ENCODE peak calls at places on chromosomes 16 and 17, in seven cellular contexts. N is CD8-positive, alpha-beta T cell; G is GM10248; Z is GM23338; O is nephron progenitor cell; X is AG04449; F is choroid plexus epithelial cell. M is an unnamed sample.

GRCh38 chr17:14737984-14738651 is 437.2 kb downstream of the HS3ST3B1 start:
- DNase-seq in O (peak), G (peak), F (peak), Z (peak), X (peak), N (no peak), M (no peak)

GRCh38 chr16:59909262-59909661 is 1175.1 kb upstream of the GOT2 start:
- DNase-seq in N (no peak), Z (no peak), G (no peak), O (no peak), X (no peak), F (peak), M (no peak)

GRCh38 chr16:12141073-12141472 is 164.5 kb downstream of the SNX29 start:
- DNase-seq in F (no peak), N (no peak), G (no peak), O (no peak), Z (no peak), X (no peak), M (no peak)

GRCh38 chr17:32871736-32872135 is 5.2 kb downstream of the MYO1D start:
- DNase-seq in O (no peak), N (no peak), G (no peak), X (no peak), F (no peak), Z (no peak), M (no peak)

GRCh38 chr17:78144736-78145641 is 1.2 kb upstream of the C17orf99 start:
- DNase-seq in N (no peak), X (no peak), Z (no peak), F (no peak), O (no peak), G (no peak), M (no peak)

GRCh38 chr17:18246880-18247612 is 11.5 kb downstream of the FLII start:
- DNase-seq in O (peak), G (no peak), N (peak), X (no peak), Z (peak), F (peak), M (peak)

GRCh38 chr17:15124746-15125145 is 140.4 kb downstream of the PMP22 start:
- DNase-seq in F (no peak), X (no peak), O (no peak), G (no peak), Z (no peak), N (no peak), M (no peak)

GRCh38 chr16:84308120-84308519 is 13.4 kb downstream of the WFDC1 start:
- DNase-seq in X (no peak), F (peak), N (no peak), Z (peak), O (peak), G (no peak), M (no peak)

GRCh38 chr16:23282508-23282907 is 19.6 kb upstream of the SCNN1B start:
- DNase-seq in Z (no peak), X (no peak), N (no peak), O (no peak), G (no peak), F (no peak), M (no peak)

GRCh38 chr17:13202835-13203234 is 185.0 kb upstream of the ELAC2 start:
- DNase-seq in X (no peak), O (no peak), F (no peak), N (no peak), Z (no peak), G (no peak), M (no peak)

GRCh38 chr16:68436581-68436980 is 11.7 kb downstream of the SMPD3 start:
- DNase-seq in X (no peak), F (no peak), G (no peak), Z (peak), O (no peak), N (no peak), M (no peak)

GRCh38 chr17:36463916-36464764 is 22.3 kb upstream of the ZNHIT3 start:
- DNase-seq in Z (peak), G (peak), N (peak), X (no peak), O (peak), F (peak), M (peak)

GRCh38 chr16:15415411-15416070 is 18.8 kb upstream of the BMERB1 start:
- DNase-seq in O (no peak), G (no peak), Z (no peak), F (peak), N (no peak), X (no peak), M (no peak)

GRCh38 chr16:48057085-48057484 is 98.7 kb downstream of the ABCC12 start:
- DNase-seq in G (no peak), N (no peak), X (no peak), O (no peak), Z (no peak), F (no peak), M (no peak)

GRCh38 chr17:1487939-1488825 is 4.3 kb downstream of the MYO1C start:
- DNase-seq in F (peak), X (no peak), Z (peak), N (peak), O (peak), G (peak), M (peak)

GRCh38 chr17:1975573-1975972 is 49.6 kb downstream of the RTN4RL1 start:
- DNase-seq in Z (no peak), N (no peak), F (no peak), X (no peak), O (no peak), G (no peak), M (no peak)

GRCh38 chr16:48126801-48127644 is 28.8 kb downstream of the ABCC12 start:
- DNase-seq in G (no peak), X (peak), O (no peak), F (peak), Z (no peak), N (no peak), M (no peak)

GRCh38 chr17:77214743-77215142 is 74.0 kb downstream of the SEC14L1 start:
- DNase-seq in O (peak), X (no peak), Z (peak), N (no peak), G (no peak), F (peak), M (no peak)

GRCh38 chr17:50916026-50916707 is 50.0 kb upstream of the TOB1 start:
- DNase-seq in N (no peak), O (no peak), F (no peak), Z (no peak), X (no peak), G (no peak), M (no peak)

GRCh38 chr17:1231456-1231855 is 38.8 kb upstream of the BHLHA9 start:
- DNase-seq in O (no peak), F (no peak), X (no peak), N (no peak), G (no peak), Z (no peak), M (no peak)

GRCh38 chr16:52535076-52535475 is 11.9 kb downstream of the TOX3 start:
- DNase-seq in G (no peak), X (no peak), F (no peak), O (no peak), N (no peak), Z (no peak), M (no peak)

GRCh38 chr16:69017036-69017783 is 88.2 kb upstream of the HAS3 start:
- DNase-seq in Z (no peak), X (no peak), O (no peak), F (peak), N (no peak), G (no peak), M (no peak)

GRCh38 chr16:67027046-67027445 is 1.9 kb upstream of the CBFB start:
- DNase-seq in F (no peak), O (no peak), G (no peak), X (no peak), Z (no peak), N (no peak), M (no peak)

GRCh38 chr16:7318661-7319060 is 14.0 kb upstream of the RBFOX1 start:
- DNase-seq in Z (no peak), X (no peak), G (no peak), N (no peak), O (no peak), F (no peak), M (no peak)

GRCh38 chr17:40014375-40014980 is 762 bp upstream of the CSF3 start:
- DNase-seq in F (peak), N (no peak), O (no peak), Z (no peak), G (no peak), X (no peak), M (no peak)

GRCh38 chr17:64706224-64707076 is 44.3 kb upstream of the SMURF2 start:
- DNase-seq in G (no peak), O (no peak), Z (no peak), F (no peak), X (no peak), N (no peak), M (no peak)

GRCh38 chr16:51666821-51667220 is 515.8 kb upstream of the SALL1 start:
- DNase-seq in N (no peak), G (no peak), F (no peak), O (no peak), X (no peak), Z (no peak), M (no peak)

GRCh38 chr17:36532435-36532975 is 2.2 kb downstream of the MYO19 start:
- DNase-seq in O (no peak), X (no peak), N (no peak), F (no peak), G (no peak), Z (no peak), M (no peak)

GRCh38 chr17:20089795-20090547 is 80.8 kb downstream of the SPECC1 start:
- DNase-seq in F (no peak), Z (no peak), O (no peak), N (no peak), X (no peak), G (peak), M (no peak)

GRCh38 chr16:68491576-68491950 is 43.3 kb upstream of the SMPD3 start:
- DNase-seq in N (no peak), F (no peak), X (no peak), Z (no peak), G (no peak), O (no peak), M (no peak)

GRCh38 chr17:78329263-78330059 is 30.4 kb downstream of the SOCS3 start:
- DNase-seq in O (no peak), Z (no peak), G (no peak), F (peak), X (no peak), N (peak), M (no peak)

GRCh38 chr17:50768348-50768761 is 1.0 kb upstream of the ANKRD40CL start:
- DNase-seq in Z (peak), F (no peak), X (no peak), G (no peak), O (no peak), N (no peak), M (no peak)

GRCh38 chr16:76676356-76676755 is 399.2 kb downstream of the CNTNAP4 start:
- DNase-seq in Z (peak), G (no peak), N (no peak), O (no peak), F (no peak), X (no peak), M (no peak)

DNA sequence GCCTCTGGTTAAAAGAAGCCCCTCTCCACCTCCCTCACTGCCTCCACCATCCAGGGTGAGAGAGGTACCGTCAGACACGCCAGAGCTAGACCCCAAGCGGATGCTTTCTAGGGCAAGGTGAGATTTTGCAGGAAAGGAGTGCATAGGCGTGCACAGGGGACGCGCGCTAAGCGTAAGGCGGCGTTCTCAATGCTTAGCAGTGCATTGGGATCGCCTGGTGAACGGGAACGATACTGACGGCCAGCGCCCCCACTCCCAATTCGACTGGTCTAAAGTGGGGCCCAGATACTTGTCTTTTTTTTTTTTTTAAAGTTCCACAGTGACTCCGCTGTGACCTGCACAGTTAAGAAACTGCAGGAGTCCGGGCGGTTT is 57.9 kb upstream of the CREBBP start:
- DNase-seq in G (no peak), O (no peak), F (no peak), Z (no peak), N (no peak), X (no peak), M (no peak)
- TF ChIP-seq CTCF in G (no peak), O (no peak), F (no peak), Z (no peak), N (no peak), X (no peak), M (no peak)

GRCh38 chr16:1929578-1930337 is 11.5 kb upstream of the HS3ST6 start:
- DNase-seq in Z (peak), N (peak), F (peak), O (peak), X (no peak), G (peak), M (peak)

GRCh38 chr16:1933097-1933661 is 9.8 kb downstream of the MSRB1 start:
- DNase-seq in F (no peak), N (no peak), Z (no peak), O (no peak), X (no peak), G (no peak), M (no peak)

GRCh38 chr16:1929105-1929504 is 10.9 kb upstream of the HS3ST6 start:
- DNase-seq in X (no peak), F (no peak), G (no peak), N (no peak), O (no peak), Z (peak), M (no peak)

GRCh38 chr16:1930338-1930720 is 12.1 kb upstream of the HS3ST6 start:
- DNase-seq in N (no peak), X (no peak), O (no peak), F (no peak), Z (no peak), G (no peak), M (no peak)

GRCh38 chr16:1932050-1933028 is 10.7 kb downstream of the MSRB1 start:
- DNase-seq in N (no peak), G (no peak), Z (peak), O (no peak), F (peak), X (no peak), M (no peak)
- TF ChIP-seq CTCF in N (no peak), G (no peak), Z (peak), O (no peak), F (peak), X (peak), M (no peak)

GRCh38 chr17:81346090-81346907 is 49.0 kb upstream of the BAHCC1 start:
- DNase-seq in O (peak), G (peak), X (peak), Z (peak), N (peak), F (peak), M (peak)

GRCh38 chr17:81342700-81343070 is 47.6 kb upstream of the SLC38A10 start:
- DNase-seq in Z (peak), X (no peak), F (no peak), O (no peak), N (no peak), G (no peak), M (no peak)

GRCh38 chr17:81346908-81347349 is 48.3 kb upstream of the BAHCC1 start:
- DNase-seq in X (no peak), O (no peak), N (no peak), F (no peak), G (no peak), Z (no peak), M (no peak)

GRCh38 chr17:81347437-81347836 is 47.8 kb upstream of the BAHCC1 start:
- DNase-seq in X (no peak), F (no peak), Z (no peak), G (no peak), O (no peak), N (no peak), M (no peak)

DNA sequence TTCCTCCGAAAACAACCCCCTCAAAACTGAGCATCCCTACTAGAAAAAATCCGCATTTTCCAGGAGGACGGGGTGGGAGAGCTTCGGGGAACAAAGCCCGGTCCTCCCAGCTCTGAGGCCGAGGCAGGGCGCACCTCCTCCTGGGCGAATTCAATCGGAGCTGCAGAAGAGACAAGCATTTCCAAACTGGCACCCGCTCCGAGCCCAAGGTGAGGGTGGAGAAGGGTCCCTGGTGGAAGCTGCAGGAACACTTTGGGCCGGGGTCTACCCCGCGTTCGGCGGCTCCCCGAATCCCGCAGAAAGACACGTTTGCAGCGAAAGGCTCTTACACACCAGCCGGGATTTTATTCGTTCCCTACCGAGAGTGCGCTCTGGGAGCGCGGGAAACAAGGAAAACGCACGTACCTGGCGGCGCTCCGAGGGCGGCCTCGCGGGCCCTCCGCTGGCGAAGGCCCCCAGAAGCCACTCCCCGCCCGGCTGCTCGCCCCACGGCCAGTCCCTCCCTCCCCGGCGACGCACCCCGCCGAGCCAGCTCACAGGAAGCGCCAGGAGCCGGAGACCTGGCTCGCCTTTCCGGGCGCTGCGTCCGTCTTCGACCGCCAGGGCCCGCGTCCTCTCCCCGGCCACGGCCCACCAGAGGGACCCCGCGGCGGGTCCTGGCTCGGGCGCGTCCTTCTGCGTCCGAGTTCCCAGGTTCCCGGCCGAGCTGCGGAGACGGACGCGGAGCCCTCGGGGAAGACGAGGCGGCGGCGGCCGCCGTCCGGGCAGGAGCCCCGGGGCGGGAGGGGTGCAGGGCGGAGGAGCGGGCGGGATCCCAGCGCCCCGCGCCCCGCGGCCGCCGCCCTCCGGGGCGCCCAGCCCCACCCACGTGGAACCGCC is 49.8 kb upstream of the BAHCC1 start:
- DNase-seq in Z (peak), F (peak), N (peak), O (peak), G (peak), X (no peak), M (peak)
- TF ChIP-seq CTCF in Z (no peak), F (peak), N (no peak), O (peak), G (no peak), X (peak), M (no peak)

DNA sequence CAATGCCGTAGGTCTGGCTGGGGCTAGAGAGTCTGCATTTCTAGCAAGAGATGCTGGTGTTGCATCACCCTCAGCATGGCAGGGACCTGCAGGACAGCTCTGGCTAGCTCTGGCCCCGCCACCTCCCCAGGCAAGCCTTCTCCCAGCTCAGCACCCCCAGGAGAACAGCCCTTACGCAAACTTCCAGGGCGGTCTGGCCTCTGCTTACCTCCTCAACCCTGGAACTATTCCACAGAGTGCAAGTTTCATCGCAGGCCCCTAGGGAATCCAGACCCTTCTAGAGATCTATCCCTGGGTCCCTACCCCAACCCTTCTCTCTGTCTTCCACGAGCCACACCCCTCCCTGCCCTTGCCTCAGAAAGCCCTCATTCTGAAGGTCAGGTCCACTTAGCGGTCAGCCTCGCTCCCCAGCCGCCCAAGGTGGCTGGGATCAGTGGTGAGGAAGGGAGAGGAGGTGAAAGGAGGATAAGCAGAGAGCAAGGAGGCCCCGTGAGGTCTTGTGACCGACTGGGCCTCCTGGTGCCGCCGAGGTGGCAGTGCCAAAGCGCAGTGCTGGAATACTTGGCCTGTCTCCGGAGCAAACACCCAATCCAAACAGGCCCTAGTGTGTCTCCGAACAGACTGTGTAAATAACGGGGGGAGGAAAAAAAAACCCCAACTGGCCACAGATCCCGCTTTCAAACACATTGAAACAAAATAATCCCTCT is 380.7 kb downstream of the SOX9 start:
- DNase-seq in X (no peak), Z (no peak), G (no peak), O (no peak), N (no peak), F (peak), M (no peak)
- TF ChIP-seq CTCF in X (no peak), Z (no peak), G (no peak), O (no peak), N (no peak), F (no peak), M (no peak)

DNA sequence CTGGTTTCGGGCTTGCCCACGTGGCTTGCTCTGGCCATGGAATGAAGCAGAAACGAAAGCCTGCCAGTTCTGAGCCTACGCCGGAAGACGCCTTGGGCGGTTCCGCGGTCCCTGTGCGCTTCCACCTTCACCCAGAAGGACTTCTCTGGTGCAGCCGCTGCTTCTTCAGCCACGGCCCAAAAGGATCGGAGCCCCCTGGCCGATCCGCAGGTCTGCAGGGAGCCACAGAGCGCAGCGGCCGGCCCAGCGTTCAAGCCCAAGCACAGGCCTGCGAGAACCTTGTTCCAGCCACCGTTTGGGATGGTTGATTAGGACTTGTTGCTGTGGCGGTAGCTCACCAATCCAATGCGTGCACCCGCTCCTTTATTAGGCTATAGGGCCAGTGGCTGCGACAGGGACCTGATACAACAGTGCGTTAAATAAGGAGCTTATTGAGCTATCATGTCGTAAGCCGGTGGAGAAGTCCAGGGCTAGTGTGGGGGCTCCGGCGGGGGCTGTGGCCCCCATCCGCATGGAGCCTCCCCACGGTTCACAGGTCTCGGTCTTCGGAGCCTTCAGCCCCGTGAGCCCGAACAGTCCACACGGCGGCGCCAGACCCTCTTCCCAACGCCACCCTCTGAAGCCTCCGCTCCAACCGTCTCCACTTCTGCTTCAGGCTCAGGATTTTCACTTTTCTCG is 10.2 kb upstream of the MPP2 start:
- DNase-seq in O (peak), X (no peak), Z (peak), G (peak), F (peak), N (peak), M (peak)
- TF ChIP-seq CTCF in O (peak), X (peak), Z (peak), G (peak), F (peak), N (peak), M (no peak)

M was measured in activated B cell treated with CpG ODN at 0.5 μM for 24 hours.